ENCODE peak calls at places on chromosomes 13 and 19, in four cellular contexts. U is SK-N-SH, A is HepG2, P is GM12878. H is an unnamed sample.

GRCh38 chr13:100203696-100204367 is 114.9 kb downstream of the PCCA start:
- DNase-seq in P (no peak), A (no peak), U (no peak), H (no peak)

GRCh38 chr19:55228403-55229031 is at the start of gene TMEM86B:
- DNase-seq in P (no peak), A (peak), U (peak), H (no peak)

GRCh38 chr19:42343344-42344110 is 18.1 kb downstream of the MEGF8 start:
- DNase-seq in A (no peak), P (no peak), U (peak), H (no peak)

GRCh38 chr13:74651121-74651520 is 516.9 kb upstream of the KLF12 start:
- DNase-seq in A (no peak), U (no peak), P (no peak), H (no peak)

GRCh38 chr19:28148554-28148953 is 1064.4 kb downstream of the UQCRFS1 start:
- DNase-seq in P (no peak), U (no peak), A (no peak), H (no peak)

GRCh38 chr13:103188688-103189326 is 122.6 kb upstream of the SLC10A2 start:
- DNase-seq in A (no peak), P (no peak), U (peak), H (peak)

GRCh38 chr19:39352549-39353285 is 10.5 kb downstream of the SAMD4B start:
- DNase-seq in U (no peak), A (no peak), P (no peak), H (no peak)

GRCh38 chr13:106291006-106291405 is 244.5 kb downstream of the EFNB2 start:
- DNase-seq in A (no peak), P (no peak), U (no peak), H (no peak)

GRCh38 chr19:49436381-49437017 is 4.8 kb downstream of the SLC17A7 start:
- DNase-seq in A (no peak), U (peak), P (no peak), H (no peak)

GRCh38 chr19:50719566-50719965 is at the start of gene SHANK1:
- DNase-seq in U (peak), P (no peak), A (no peak), H (no peak)

GRCh38 chr13:45778897-45779296 is 72.7 kb downstream of the SIAH3 start:
- DNase-seq in U (no peak), A (no peak), P (no peak), H (no peak)

GRCh38 chr13:50713849-50714248 is 129.6 kb downstream of the DLEU7 start:
- DNase-seq in A (no peak), U (no peak), P (peak), H (no peak)

GRCh38 chr13:50460366-50460765 is 383.1 kb downstream of the DLEU7 start:
- DNase-seq in P (no peak), A (no peak), U (no peak), H (no peak)

GRCh38 chr13:77022341-77022740 is 4.6 kb downstream of the FBXL3 start:
- DNase-seq in A (no peak), P (no peak), U (no peak), H (no peak)

GRCh38 chr13:78323848-78324247 is 279.5 kb downstream of the POU4F1 start:
- DNase-seq in A (no peak), P (no peak), U (no peak), H (no peak)

GRCh38 chr13:50731400-50731799 is 112.1 kb downstream of the DLEU7 start:
- DNase-seq in U (no peak), A (no peak), P (peak), H (no peak)

GRCh38 chr19:39372047-39372802 is 18.7 kb downstream of the PAF1 start:
- DNase-seq in U (no peak), A (no peak), P (no peak), H (no peak)

DNA sequence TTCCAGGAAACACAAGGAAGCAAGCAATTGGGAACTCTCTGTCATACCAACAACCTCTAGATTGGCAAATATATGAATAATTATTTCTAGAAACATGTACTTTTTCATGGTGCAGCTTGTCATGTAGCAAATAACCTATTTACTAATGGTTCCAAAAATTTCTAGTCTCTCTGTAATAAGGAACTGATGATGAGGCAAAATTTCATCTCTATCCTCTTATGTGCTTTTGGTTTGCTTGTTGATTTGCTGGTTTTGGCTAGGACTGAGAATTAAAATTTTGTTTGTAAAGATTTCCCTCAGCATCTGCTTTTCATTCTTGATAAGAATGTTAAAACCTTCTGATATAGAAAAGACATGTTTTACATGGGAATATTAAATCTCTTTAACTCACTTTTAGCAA is 123.2 kb upstream of the UFM1 start:
- DNase-seq in P (no peak), A (no peak), U (no peak), H (no peak)
- TF ChIP-seq PBX3 in P (no peak), A (no peak), U (no peak), H (no peak)

GRCh38 chr13:110662105-110662504 is 43.8 kb downstream of the CARS2 start:
- DNase-seq in A (no peak), P (no peak), U (no peak), H (no peak)
- TF ChIP-seq RAD21 in A (no peak), P (no peak), U (no peak), H (no peak)

DNA sequence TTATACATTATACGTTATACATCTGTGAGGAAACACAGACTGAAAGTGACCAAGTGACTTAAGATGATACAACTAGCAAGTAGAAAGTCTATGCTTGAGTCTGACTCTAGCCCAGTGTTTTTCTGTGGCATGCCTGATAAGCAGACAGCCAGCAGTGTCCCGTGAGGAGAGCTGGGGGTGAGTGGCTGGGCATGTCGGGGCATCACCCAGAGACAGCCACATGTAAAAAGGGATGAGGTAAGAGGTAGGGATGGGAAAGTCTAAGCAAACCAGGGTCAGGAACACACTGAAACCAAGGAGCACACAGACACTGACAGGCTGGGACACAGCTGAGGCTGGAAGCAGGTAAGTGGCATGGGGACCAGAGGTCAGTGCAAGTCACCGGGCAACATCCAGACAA is 333.2 kb downstream of the FOXO1 start:
- DNase-seq in P (no peak), A (no peak), U (no peak), H (no peak)
- TF ChIP-seq PBX3 in P (no peak), A (no peak), U (no peak), H (no peak)

DNA sequence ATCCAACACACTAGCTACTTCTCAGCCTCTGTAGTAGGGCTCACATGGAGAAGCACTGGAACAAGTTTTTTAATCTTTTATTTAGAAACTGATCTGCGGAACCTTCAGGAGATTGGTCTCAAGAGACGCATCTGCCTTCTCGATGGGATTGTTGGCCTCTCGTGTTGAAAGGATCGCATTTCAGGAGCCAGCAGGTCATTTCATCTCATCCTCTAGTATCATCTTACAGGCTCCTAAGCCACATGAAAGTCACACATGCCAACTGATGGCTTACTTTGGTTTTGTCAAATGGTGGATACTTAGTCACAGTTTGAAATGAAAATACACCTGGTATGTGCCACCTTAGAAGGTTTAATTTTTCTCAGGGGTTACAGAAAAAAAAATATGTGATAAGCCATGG is 1703.6 kb downstream of the EFNB2 start:
- DNase-seq in U (no peak), A (no peak), P (no peak), H (no peak)
- TF ChIP-seq RAD21 in U (no peak), A (no peak), P (no peak), H (no peak)

DNA sequence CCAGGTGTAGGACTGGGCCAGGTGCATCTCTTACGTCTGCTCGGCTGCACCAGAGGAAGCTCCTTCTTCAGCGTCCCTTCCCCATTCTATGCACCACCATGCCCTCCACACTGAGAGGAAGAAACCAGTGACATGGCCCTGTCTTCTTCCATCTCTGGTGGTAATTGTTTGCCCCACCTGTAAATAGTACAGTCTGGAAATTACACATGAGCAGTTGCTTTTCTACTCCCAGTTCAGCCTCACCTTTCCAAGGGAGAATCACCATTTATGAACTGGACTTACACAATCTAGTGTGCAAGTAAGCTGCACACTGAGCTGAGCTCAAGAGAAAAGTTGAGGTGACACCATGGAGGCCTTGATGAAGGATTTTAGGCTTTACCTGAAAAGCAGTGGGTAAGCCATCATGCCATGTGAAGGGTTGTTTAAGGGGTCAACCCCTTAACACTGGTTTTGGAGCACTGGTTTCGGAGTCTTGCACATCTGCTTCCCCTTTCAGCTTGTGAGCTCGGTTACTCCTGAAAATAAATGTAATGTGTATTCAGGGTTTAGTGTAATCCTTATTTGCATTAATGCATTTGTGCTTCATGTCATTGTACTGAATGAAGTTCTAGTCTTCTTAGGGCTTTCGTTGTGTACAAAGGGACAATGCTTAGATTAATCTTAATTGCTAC is 22.4 kb downstream of the ZNF536 start:
- DNase-seq in U (no peak), P (no peak), A (no peak), H (no peak)
- TF ChIP-seq PBX3 in U (no peak), P (no peak), A (no peak), H (no peak)

GRCh38 chr19:1534972-1535371 is 11.1 kb downstream of the PLK5 start:
- DNase-seq in A (no peak), U (no peak), P (no peak), H (no peak)

GRCh38 chr19:1538978-1539377 is 15.1 kb downstream of the PLK5 start:
- DNase-seq in U (no peak), A (no peak), P (no peak), H (no peak)

DNA sequence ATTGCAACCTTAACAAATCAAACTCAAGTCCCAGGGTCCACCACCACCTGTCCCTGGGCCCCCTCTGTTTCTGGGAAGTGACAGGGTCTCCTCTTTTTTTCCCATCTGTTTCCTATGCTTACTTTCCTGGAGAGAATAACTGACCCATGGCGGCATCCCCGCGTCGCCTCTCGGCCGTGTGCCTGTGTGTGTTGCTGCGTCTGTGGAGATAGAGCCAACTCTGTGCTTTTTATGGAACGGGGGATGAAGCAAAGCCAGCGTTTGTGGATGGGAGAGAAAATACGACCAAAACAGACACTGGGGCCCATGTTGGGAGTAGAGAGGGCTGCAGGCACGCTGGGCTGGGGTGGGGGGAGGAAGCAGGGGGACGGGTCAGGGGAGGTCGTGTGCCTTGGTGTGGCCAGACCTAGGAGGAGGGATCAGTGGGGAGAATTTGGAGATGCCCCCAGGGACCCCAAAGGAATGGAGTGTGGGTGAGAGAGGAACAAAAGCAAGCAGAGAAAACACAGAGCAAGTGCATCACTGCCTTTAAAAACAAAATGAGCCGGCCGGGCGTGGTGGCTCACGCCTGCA is 16.6 kb downstream of the PLK5 start:
- DNase-seq in A (no peak), P (no peak), U (no peak), H (no peak)
- TF ChIP-seq RAD21 in A (no peak), P (no peak), U (no peak), H (no peak)

DNA sequence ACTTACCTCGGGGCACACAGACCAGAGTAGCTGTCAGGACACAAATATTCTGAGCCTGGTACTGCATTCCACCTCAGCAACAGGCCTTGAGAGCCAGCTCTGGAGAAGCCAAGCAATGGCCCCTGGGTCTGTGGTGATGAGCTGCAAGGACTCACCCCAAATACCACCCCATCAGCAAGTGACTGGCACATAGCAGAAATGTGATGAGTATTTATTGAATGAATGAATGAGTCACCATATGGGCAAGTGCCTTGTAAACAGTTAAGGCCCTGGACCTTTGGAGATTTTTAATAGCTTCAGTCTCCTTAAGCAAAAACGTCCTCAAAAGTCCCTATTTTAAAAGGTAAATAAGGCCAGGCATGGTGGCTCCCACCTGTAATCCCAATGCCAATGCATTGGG is 18.2 kb downstream of the GSX1 start:
- DNase-seq in U (no peak), P (no peak), A (no peak), H (no peak)
- TF ChIP-seq PBX3 in U (no peak), P (no peak), A (no peak), H (no peak)

DNA sequence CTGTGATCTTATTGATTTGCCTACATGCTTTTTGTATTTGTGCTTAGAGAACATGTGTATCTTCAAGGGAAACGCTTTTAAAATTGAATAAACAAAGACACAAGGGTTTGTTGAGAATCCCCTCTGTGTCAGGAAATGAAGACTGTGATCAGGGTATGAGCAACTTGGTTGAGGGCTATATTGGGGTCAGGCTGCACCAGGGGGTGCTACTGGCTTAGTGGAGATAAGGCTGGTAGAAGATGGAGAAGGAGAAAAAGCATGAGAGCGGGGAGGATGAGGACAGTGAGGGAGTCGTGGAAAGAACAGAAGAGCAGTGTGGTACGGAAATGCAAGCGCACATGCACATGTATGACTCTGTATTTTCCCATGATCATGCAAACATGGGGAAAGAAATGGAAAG is 201.6 kb downstream of the MTUS2 start:
- DNase-seq in A (no peak), P (no peak), U (no peak), H (no peak)
- TF ChIP-seq RAD21 in A (no peak), P (no peak), U (no peak), H (no peak)